ENCODE peak calls at places on chromosomes 2 and 18, in ten cellular contexts. One of them, this sample, is unnamed.

GRCh38 chr2:56128235-56128634 is 55.6 kb upstream of the CCDC85A start:
- DNase-seq in A673: no peak
- DNase-seq in upper lobe of right lung: no peak
- DNase-seq in cardiac muscle cell: no peak
- DNase-seq in dorsolateral prefrontal cortex: no peak
- DNase-seq in fibroblast of lung: no peak
- DNase-seq in GM12878: no peak
- DNase-seq in tibial artery: no peak
- DNase-seq in IMR-90: no peak
- DNase-seq in fibroblast of the aortic adventitia: peak
- DNase-seq in this sample: no peak

GRCh38 chr2:181457741-181458425 is 697 bp downstream of the ITGA4 start:
- DNase-seq in A673: peak
- DNase-seq in fibroblast of the aortic adventitia: peak
- DNase-seq in cardiac muscle cell: peak
- DNase-seq in upper lobe of right lung: peak
- DNase-seq in fibroblast of lung: peak
- DNase-seq in GM12878: no peak
- DNase-seq in dorsolateral prefrontal cortex: peak
- DNase-seq in IMR-90: peak
- DNase-seq in tibial artery: peak
- DNase-seq in this sample: peak

GRCh38 chr18:57050314-57050949 is 96.5 kb upstream of the BOD1L2 start:
- DNase-seq in A673: no peak
- DNase-seq in dorsolateral prefrontal cortex: no peak
- DNase-seq in fibroblast of lung: no peak
- DNase-seq in cardiac muscle cell: no peak
- DNase-seq in GM12878: no peak
- DNase-seq in upper lobe of right lung: no peak
- DNase-seq in tibial artery: no peak
- DNase-seq in IMR-90: no peak
- DNase-seq in fibroblast of the aortic adventitia: no peak
- DNase-seq in this sample: no peak

GRCh38 chr2:174332607-174333001 is 2.1 kb upstream of the SP9 start:
- DNase-seq in GM12878: no peak
- DNase-seq in fibroblast of the aortic adventitia: no peak
- DNase-seq in IMR-90: no peak
- DNase-seq in tibial artery: no peak
- DNase-seq in fibroblast of lung: no peak
- DNase-seq in upper lobe of right lung: no peak
- DNase-seq in dorsolateral prefrontal cortex: no peak
- DNase-seq in cardiac muscle cell: no peak
- DNase-seq in A673: peak
- DNase-seq in this sample: no peak

GRCh38 chr2:219335373-219335786 is 2.8 kb upstream of the RESP18 start:
- DNase-seq in GM12878: no peak
- DNase-seq in fibroblast of lung: no peak
- DNase-seq in fibroblast of the aortic adventitia: no peak
- DNase-seq in A673: no peak
- DNase-seq in dorsolateral prefrontal cortex: no peak
- DNase-seq in IMR-90: peak
- DNase-seq in cardiac muscle cell: no peak
- DNase-seq in tibial artery: no peak
- DNase-seq in upper lobe of right lung: no peak
- DNase-seq in this sample: no peak

GRCh38 chr2:101790856-101791255 is 93.3 kb downstream of the MAP4K4 start:
- DNase-seq in fibroblast of lung: peak
- DNase-seq in A673: peak
- DNase-seq in dorsolateral prefrontal cortex: no peak
- DNase-seq in GM12878: no peak
- DNase-seq in tibial artery: no peak
- DNase-seq in upper lobe of right lung: no peak
- DNase-seq in fibroblast of the aortic adventitia: peak
- DNase-seq in IMR-90: peak
- DNase-seq in cardiac muscle cell: peak
- DNase-seq in this sample: no peak

GRCh38 chr2:232502901-232503791 is 15.5 kb upstream of the ECEL1 start:
- DNase-seq in GM12878: no peak
- DNase-seq in cardiac muscle cell: peak
- DNase-seq in fibroblast of lung: peak
- DNase-seq in IMR-90: peak
- DNase-seq in upper lobe of right lung: no peak
- DNase-seq in A673: peak
- DNase-seq in fibroblast of the aortic adventitia: peak
- DNase-seq in tibial artery: no peak
- DNase-seq in dorsolateral prefrontal cortex: peak
- DNase-seq in this sample: no peak

GRCh38 chr18:9809686-9810085 is 76.1 kb upstream of the TXNDC2 start:
- DNase-seq in upper lobe of right lung: no peak
- DNase-seq in A673: no peak
- DNase-seq in fibroblast of lung: no peak
- DNase-seq in GM12878: no peak
- DNase-seq in fibroblast of the aortic adventitia: no peak
- DNase-seq in dorsolateral prefrontal cortex: no peak
- DNase-seq in tibial artery: no peak
- DNase-seq in cardiac muscle cell: no peak
- DNase-seq in IMR-90: no peak
- DNase-seq in this sample: no peak

GRCh38 chr2:210540471-210541257 is 15.7 kb upstream of the CPS1 start:
- DNase-seq in GM12878: no peak
- DNase-seq in upper lobe of right lung: no peak
- DNase-seq in dorsolateral prefrontal cortex: no peak
- DNase-seq in fibroblast of the aortic adventitia: no peak
- DNase-seq in cardiac muscle cell: no peak
- DNase-seq in A673: no peak
- DNase-seq in tibial artery: no peak
- DNase-seq in fibroblast of lung: no peak
- DNase-seq in IMR-90: peak
- DNase-seq in this sample: no peak

GRCh38 chr18:41226186-41226585 is 728.8 kb upstream of the PIK3C3 start:
- DNase-seq in fibroblast of lung: peak
- DNase-seq in A673: no peak
- DNase-seq in fibroblast of the aortic adventitia: no peak
- DNase-seq in GM12878: no peak
- DNase-seq in dorsolateral prefrontal cortex: no peak
- DNase-seq in IMR-90: peak
- DNase-seq in upper lobe of right lung: no peak
- DNase-seq in cardiac muscle cell: peak
- DNase-seq in tibial artery: no peak
- DNase-seq in this sample: no peak

GRCh38 chr2:241811209-241811951 is 2.4 kb downstream of the NEU4 start:
- DNase-seq in fibroblast of lung: no peak
- DNase-seq in IMR-90: no peak
- DNase-seq in GM12878: no peak
- DNase-seq in A673: no peak
- DNase-seq in dorsolateral prefrontal cortex: peak
- DNase-seq in fibroblast of the aortic adventitia: no peak
- DNase-seq in tibial artery: peak
- DNase-seq in cardiac muscle cell: no peak
- DNase-seq in upper lobe of right lung: peak
- DNase-seq in this sample: no peak

GRCh38 chr2:69307696-69308064 is 79.3 kb downstream of the GFPT1 start:
- DNase-seq in upper lobe of right lung: no peak
- DNase-seq in fibroblast of the aortic adventitia: no peak
- DNase-seq in dorsolateral prefrontal cortex: no peak
- DNase-seq in cardiac muscle cell: no peak
- DNase-seq in IMR-90: no peak
- DNase-seq in A673: no peak
- DNase-seq in GM12878: no peak
- DNase-seq in fibroblast of lung: no peak
- DNase-seq in tibial artery: no peak
- DNase-seq in this sample: no peak
- H3K4me3 ChIP-seq in upper lobe of right lung: no peak
- H3K4me3 ChIP-seq in fibroblast of the aortic adventitia: no peak
- H3K4me3 ChIP-seq in dorsolateral prefrontal cortex: no peak
- H3K4me3 ChIP-seq in cardiac muscle cell: no peak
- H3K4me3 ChIP-seq in IMR-90: no peak
- H3K4me3 ChIP-seq in A673: no peak
- H3K4me3 ChIP-seq in GM12878: no peak
- H3K4me3 ChIP-seq in fibroblast of lung: no peak
- H3K4me3 ChIP-seq in tibial artery: peak
- H3K4me3 ChIP-seq in this sample: no peak

DNA sequence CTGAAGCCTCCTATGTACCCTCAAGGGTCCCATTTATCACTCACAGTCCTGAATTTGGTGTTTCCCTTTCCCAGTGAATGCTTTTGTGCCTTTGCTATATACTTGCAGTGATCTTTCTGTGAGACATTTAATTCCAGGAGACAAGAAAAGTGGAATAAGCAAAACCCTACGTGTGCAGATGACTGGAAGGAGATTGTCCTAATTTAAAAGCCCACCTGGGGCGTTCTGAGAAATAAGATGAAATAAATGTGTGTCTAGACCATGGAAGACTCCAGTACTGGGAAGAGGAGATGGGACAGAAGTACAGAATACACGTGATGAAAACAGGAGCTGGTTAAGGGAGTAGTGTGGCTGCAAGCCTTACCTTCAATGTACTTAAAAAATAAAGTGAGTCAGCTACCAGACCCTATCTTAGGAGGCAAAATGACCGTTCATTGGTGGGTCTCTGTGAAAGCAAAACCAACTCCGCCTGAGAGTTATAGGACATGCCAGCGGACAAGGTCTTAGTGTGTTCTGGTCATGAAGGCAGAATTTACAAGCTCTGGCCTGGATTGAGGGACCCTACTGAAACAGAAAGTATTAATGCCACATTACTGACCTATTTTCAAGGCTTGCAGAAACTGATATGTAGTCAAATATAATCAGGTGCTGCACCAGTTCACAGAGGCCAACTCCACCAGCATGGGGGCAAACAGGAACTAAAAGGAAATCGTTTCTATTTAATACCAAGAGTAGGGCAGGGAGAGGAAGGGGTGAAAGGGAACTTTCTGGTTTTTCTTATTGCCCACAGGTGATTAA is 19.5 kb downstream of the TYMS start:
- DNase-seq in fibroblast of lung: no peak
- DNase-seq in fibroblast of the aortic adventitia: no peak
- DNase-seq in A673: no peak
- DNase-seq in GM12878: no peak
- DNase-seq in upper lobe of right lung: no peak
- DNase-seq in dorsolateral prefrontal cortex: no peak
- DNase-seq in tibial artery: no peak
- DNase-seq in IMR-90: no peak
- DNase-seq in cardiac muscle cell: no peak
- DNase-seq in this sample: no peak
- TF ChIP-seq CTCF in fibroblast of lung: no peak
- TF ChIP-seq CTCF in fibroblast of the aortic adventitia: no peak
- TF ChIP-seq CTCF in A673: no peak
- TF ChIP-seq CTCF in GM12878: no peak
- TF ChIP-seq CTCF in upper lobe of right lung: no peak
- TF ChIP-seq CTCF in dorsolateral prefrontal cortex: no peak
- TF ChIP-seq CTCF in tibial artery: no peak
- TF ChIP-seq CTCF in IMR-90: no peak
- TF ChIP-seq CTCF in cardiac muscle cell: no peak
- TF ChIP-seq CTCF in this sample: no peak

DNA sequence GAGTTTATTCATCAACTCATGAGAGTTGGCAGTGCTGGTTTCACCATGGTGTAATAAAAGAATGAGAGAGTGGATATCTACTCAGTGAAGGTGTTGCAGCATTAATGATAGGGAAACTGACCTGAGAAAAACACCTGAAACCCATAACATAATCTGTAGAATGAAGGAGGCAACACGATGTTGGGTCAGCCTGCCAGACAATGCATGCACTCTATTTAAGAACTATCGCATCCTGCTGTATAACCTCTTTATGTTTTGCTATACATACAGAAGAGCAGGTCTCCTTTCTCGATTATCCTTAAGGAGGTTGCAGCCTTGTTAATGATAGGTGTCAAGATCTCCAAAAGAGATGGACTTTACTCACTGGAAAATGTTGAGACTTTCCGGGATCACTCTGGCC is 65.9 kb downstream of the IKZF2 start:
- DNase-seq in cardiac muscle cell: no peak
- DNase-seq in tibial artery: no peak
- DNase-seq in GM12878: no peak
- DNase-seq in upper lobe of right lung: no peak
- DNase-seq in IMR-90: no peak
- DNase-seq in fibroblast of the aortic adventitia: no peak
- DNase-seq in fibroblast of lung: no peak
- DNase-seq in dorsolateral prefrontal cortex: no peak
- DNase-seq in A673: no peak
- DNase-seq in this sample: no peak
- H3K4me3 ChIP-seq in cardiac muscle cell: no peak
- H3K4me3 ChIP-seq in tibial artery: no peak
- H3K4me3 ChIP-seq in GM12878: no peak
- H3K4me3 ChIP-seq in upper lobe of right lung: no peak
- H3K4me3 ChIP-seq in IMR-90: no peak
- H3K4me3 ChIP-seq in fibroblast of the aortic adventitia: no peak
- H3K4me3 ChIP-seq in fibroblast of lung: no peak
- H3K4me3 ChIP-seq in dorsolateral prefrontal cortex: no peak
- H3K4me3 ChIP-seq in A673: no peak
- H3K4me3 ChIP-seq in this sample: no peak

GRCh38 chr2:60677376-60677775 is 78.7 kb upstream of the PAPOLG start:
- DNase-seq in fibroblast of lung: no peak
- DNase-seq in cardiac muscle cell: no peak
- DNase-seq in upper lobe of right lung: no peak
- DNase-seq in A673: no peak
- DNase-seq in GM12878: no peak
- DNase-seq in IMR-90: no peak
- DNase-seq in tibial artery: no peak
- DNase-seq in dorsolateral prefrontal cortex: no peak
- DNase-seq in fibroblast of the aortic adventitia: no peak
- DNase-seq in this sample: no peak

GRCh38 chr2:60676950-60677349 is 79.1 kb upstream of the PAPOLG start:
- DNase-seq in upper lobe of right lung: no peak
- DNase-seq in IMR-90: no peak
- DNase-seq in A673: no peak
- DNase-seq in cardiac muscle cell: no peak
- DNase-seq in tibial artery: no peak
- DNase-seq in dorsolateral prefrontal cortex: no peak
- DNase-seq in GM12878: no peak
- DNase-seq in fibroblast of the aortic adventitia: no peak
- DNase-seq in fibroblast of lung: no peak
- DNase-seq in this sample: no peak

GRCh38 chr2:60678551-60678950 is 77.5 kb upstream of the PAPOLG start:
- DNase-seq in fibroblast of the aortic adventitia: no peak
- DNase-seq in cardiac muscle cell: no peak
- DNase-seq in IMR-90: no peak
- DNase-seq in fibroblast of lung: no peak
- DNase-seq in A673: no peak
- DNase-seq in tibial artery: no peak
- DNase-seq in dorsolateral prefrontal cortex: no peak
- DNase-seq in GM12878: no peak
- DNase-seq in upper lobe of right lung: no peak
- DNase-seq in this sample: no peak

GRCh38 chr2:60674524-60675165 is 81.4 kb upstream of the PAPOLG start:
- DNase-seq in dorsolateral prefrontal cortex: peak
- DNase-seq in GM12878: peak
- DNase-seq in A673: peak
- DNase-seq in fibroblast of lung: peak
- DNase-seq in tibial artery: peak
- DNase-seq in upper lobe of right lung: peak
- DNase-seq in IMR-90: peak
- DNase-seq in cardiac muscle cell: peak
- DNase-seq in fibroblast of the aortic adventitia: peak
- DNase-seq in this sample: peak

DNA sequence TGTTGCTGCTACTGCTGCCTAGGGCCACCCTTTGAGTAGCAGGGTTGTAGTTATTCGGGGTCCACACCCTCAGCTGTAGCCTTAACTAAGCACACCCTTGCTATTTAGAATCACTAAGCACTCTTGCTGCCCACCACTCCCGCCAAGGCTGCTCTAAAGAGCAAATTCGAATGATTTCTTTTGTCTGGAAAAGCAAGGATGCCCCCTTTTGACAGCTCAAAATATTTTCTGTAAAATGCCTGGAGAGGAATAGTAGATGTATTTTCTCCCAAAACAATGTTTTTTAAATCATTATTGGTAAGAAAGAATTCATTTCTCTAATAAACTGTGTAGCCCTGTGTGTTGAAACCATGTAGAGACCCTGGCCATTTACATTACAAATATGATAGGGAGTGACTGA is 80.8 kb upstream of the PAPOLG start:
- DNase-seq in A673: no peak
- DNase-seq in IMR-90: no peak
- DNase-seq in GM12878: no peak
- DNase-seq in upper lobe of right lung: no peak
- DNase-seq in fibroblast of lung: no peak
- DNase-seq in cardiac muscle cell: no peak
- DNase-seq in fibroblast of the aortic adventitia: no peak
- DNase-seq in dorsolateral prefrontal cortex: no peak
- DNase-seq in tibial artery: no peak
- DNase-seq in this sample: no peak
- TF ChIP-seq CTCF in A673: no peak
- TF ChIP-seq CTCF in IMR-90: no peak
- TF ChIP-seq CTCF in GM12878: no peak
- TF ChIP-seq CTCF in upper lobe of right lung: no peak
- TF ChIP-seq CTCF in fibroblast of lung: no peak
- TF ChIP-seq CTCF in cardiac muscle cell: no peak
- TF ChIP-seq CTCF in fibroblast of the aortic adventitia: no peak
- TF ChIP-seq CTCF in dorsolateral prefrontal cortex: no peak
- TF ChIP-seq CTCF in tibial artery: no peak
- TF ChIP-seq CTCF in this sample: no peak

This sample was measured in GM12864.